ENCODE peak calls at places on chromosomes 1 and 21, in nine cellular contexts. I, V, P, A, Q, G, Y, S and M are unnamed samples.

GRCh38 chr1:225746361-225747179 is 31.1 kb upstream of the SRP9 start:
- DNase-seq in Y (no peak), A (peak; percentile 65), S (peak; percentile 75), G (peak; percentile 83), P (peak; percentile 52), I (peak; percentile 94), Q (no peak), V (peak; percentile 77), M (peak; percentile 82)

GRCh38 chr1:23793018-23793781 is 2.3 kb downstream of the LYPLA2 start:
- DNase-seq in G (no peak), Y (no peak), P (peak; percentile 73), V (peak; percentile 68), S (peak; percentile 89), Q (peak; percentile 60), A (no peak), I (peak; percentile 68), M (no peak)

GRCh38 chr1:87052986-87053385 is 138.6 kb downstream of the HS2ST1 start:
- DNase-seq in Y (no peak), A (no peak), P (no peak), Q (no peak), S (no peak), G (no peak), V (no peak), I (no peak), M (no peak)

GRCh38 chr1:27862004-27862403 is 10.3 kb upstream of the THEMIS2 start:
- DNase-seq in I (no peak), V (peak; percentile 33), Y (no peak), A (no peak), Q (no peak), P (no peak), S (no peak), G (no peak), M (no peak)

GRCh38 chr1:48523541-48523940 is 51.5 kb upstream of the SPATA6 start:
- DNase-seq in P (no peak), V (no peak), I (no peak), A (no peak), Q (no peak), S (no peak), G (no peak), Y (no peak), M (no peak)

GRCh38 chr1:32761253-32761877 is 55.8 kb downstream of the YARS1 start:
- DNase-seq in A (peak; percentile 33), Q (peak; percentile 81), V (peak; percentile 81), G (peak; percentile 85), P (no peak), I (peak; percentile 89), S (peak; percentile 90), Y (no peak), M (no peak)

GRCh38 chr1:221708987-221709386 is 32.9 kb downstream of the DUSP10 start:
- DNase-seq in V (no peak), S (no peak), G (peak; percentile 14), P (peak; percentile 37), I (peak; percentile 85), Q (peak; percentile 61), A (no peak), Y (no peak), M (no peak)

GRCh38 chr1:182357913-182358312 is 33.7 kb downstream of the GLUL start:
- DNase-seq in A (no peak), S (no peak), I (no peak), V (no peak), G (no peak), P (no peak), Q (no peak), Y (peak; percentile 18), M (no peak)

DNA sequence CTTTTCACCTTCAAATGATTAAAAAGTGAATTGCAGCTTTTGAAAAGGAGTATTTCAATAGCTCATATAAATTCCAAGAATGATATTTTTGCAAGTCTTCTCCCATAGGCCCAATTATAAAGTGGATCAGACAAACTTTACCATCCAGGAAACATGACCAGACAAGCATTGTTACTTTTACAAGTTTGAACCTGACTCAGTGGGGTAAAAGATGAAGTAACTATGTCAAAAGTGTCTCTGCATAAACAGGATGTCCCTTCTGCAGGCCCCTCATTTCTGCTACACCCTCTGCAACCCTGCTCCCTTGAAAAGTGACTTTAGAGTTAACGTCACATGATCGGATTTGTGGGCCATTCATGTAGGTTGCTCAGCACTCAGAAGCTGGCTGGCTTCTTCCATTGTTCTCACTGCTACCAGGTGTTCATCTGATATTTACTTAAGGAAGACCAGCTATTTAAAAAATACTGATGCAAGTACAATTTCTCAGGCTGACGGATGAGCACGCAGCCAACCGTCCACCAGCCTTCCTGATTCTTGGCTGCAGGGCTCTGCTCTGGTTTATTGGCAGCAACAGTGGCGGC is 32.3 kb downstream of the URB1 start:
- DNase-seq in I (no peak), A (no peak), G (no peak), Y (peak; percentile 45), P (no peak), V (no peak), S (no peak), Q (no peak), M (no peak)
- TF ChIP-seq CTCF in I (no peak), A (no peak), G (no peak), Y (no peak), P (no peak), V (no peak), S (no peak), Q (no peak), M (no peak)

GRCh38 chr21:31987696-31988095 is 114.9 kb downstream of the HUNK start:
- DNase-seq in G (peak; percentile 20), P (no peak), Q (no peak), S (no peak), I (no peak), A (no peak), Y (peak; percentile 85), V (no peak), M (no peak)

GRCh38 chr21:31985398-31985797 is 112.6 kb downstream of the HUNK start:
- DNase-seq in I (no peak), P (no peak), V (no peak), Y (no peak), Q (no peak), S (no peak), G (no peak), A (no peak), M (no peak)

GRCh38 chr21:31991356-31992331 is 118.8 kb downstream of the HUNK start:
- DNase-seq in Y (no peak), A (no peak), P (no peak), G (peak; percentile 78), I (no peak), S (no peak), V (no peak), Q (no peak), M (no peak)

GRCh38 chr21:31986035-31986856 is 113.4 kb downstream of the HUNK start:
- DNase-seq in V (no peak), Q (no peak), G (no peak), A (no peak), Y (no peak), P (no peak), I (no peak), S (no peak), M (no peak)

DNA sequence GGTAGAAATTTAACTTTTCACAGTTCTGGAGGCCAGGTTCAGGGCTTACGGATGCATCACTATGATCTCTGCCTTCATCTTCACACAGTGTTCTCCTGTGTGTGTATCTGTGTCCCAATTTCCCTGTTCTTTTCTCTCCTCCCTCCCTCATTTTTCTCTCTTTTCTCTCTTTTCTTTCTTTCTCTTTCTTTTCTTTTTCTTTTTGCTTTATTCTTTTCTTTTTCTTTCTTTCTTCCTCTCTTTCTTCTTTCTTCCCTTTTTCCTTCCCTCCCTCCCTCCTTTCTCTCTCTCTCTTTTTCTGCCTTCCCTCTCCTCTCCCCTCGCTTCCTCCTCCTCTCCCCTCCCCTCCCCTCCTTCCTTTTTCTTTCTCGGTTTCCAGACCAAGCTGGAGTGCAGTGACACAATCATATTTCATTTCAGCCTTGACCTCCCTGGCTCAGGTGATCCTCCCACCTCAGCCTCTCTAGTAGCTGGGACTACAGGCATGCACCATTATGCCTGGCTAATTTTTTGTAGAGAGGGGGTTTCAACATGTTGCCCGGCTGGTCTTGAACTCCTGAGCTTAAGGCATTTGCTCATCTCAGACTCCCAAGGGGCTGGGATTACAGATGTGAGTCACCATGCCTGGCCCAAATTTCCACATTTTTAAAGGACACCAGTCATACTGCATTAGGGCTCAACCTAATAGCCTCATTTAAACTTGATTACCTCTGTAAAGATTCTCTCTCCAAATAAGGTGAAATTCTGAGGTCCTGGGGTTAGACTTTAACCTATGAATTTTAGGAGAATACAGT is 115.9 kb downstream of the HUNK start:
- DNase-seq in Y (no peak), A (no peak), P (no peak), S (no peak), I (no peak), Q (no peak), V (no peak), G (no peak), M (no peak)
- TF ChIP-seq CTCF in Y (no peak), A (no peak), P (no peak), S (no peak), I (no peak), Q (no peak), V (no peak), G (no peak), M (no peak)

GRCh38 chr1:54459714-54460113 is 53.5 kb upstream of the SSBP3 start:
- DNase-seq in Y (peak; percentile 67), Q (peak; percentile 40), P (no peak), I (no peak), S (no peak), G (no peak), A (no peak), V (peak; percentile 39), M (peak; percentile 54)

GRCh38 chr1:54461731-54462596 is 55.8 kb upstream of the SSBP3 start:
- DNase-seq in S (no peak), Q (no peak), Y (peak; percentile 74), A (no peak), V (peak; percentile 33), P (no peak), G (no peak), I (no peak), M (peak; percentile 62)

GRCh38 chr1:54459140-54459539 is 52.9 kb upstream of the SSBP3 start:
- DNase-seq in S (no peak), G (no peak), Y (peak; percentile 28), I (no peak), Q (no peak), A (no peak), V (no peak), P (no peak), M (no peak)

GRCh38 chr1:54460346-54460745 is 54.2 kb upstream of the SSBP3 start:
- DNase-seq in S (no peak), Q (peak; percentile 53), I (no peak), P (no peak), V (peak; percentile 22), G (no peak), A (no peak), Y (peak; percentile 63), M (peak; percentile 45)

GRCh38 chr1:54460861-54461382 is 54.7 kb upstream of the SSBP3 start:
- DNase-seq in S (no peak), Q (no peak), P (no peak), V (peak; percentile 5), A (no peak), I (no peak), Y (peak; percentile 38), G (no peak), M (no peak)
- TF ChIP-seq CTCF in S (no peak), Q (no peak), P (no peak), V (no peak), A (no peak), I (no peak), Y (no peak), G (no peak), M (no peak)

DNA sequence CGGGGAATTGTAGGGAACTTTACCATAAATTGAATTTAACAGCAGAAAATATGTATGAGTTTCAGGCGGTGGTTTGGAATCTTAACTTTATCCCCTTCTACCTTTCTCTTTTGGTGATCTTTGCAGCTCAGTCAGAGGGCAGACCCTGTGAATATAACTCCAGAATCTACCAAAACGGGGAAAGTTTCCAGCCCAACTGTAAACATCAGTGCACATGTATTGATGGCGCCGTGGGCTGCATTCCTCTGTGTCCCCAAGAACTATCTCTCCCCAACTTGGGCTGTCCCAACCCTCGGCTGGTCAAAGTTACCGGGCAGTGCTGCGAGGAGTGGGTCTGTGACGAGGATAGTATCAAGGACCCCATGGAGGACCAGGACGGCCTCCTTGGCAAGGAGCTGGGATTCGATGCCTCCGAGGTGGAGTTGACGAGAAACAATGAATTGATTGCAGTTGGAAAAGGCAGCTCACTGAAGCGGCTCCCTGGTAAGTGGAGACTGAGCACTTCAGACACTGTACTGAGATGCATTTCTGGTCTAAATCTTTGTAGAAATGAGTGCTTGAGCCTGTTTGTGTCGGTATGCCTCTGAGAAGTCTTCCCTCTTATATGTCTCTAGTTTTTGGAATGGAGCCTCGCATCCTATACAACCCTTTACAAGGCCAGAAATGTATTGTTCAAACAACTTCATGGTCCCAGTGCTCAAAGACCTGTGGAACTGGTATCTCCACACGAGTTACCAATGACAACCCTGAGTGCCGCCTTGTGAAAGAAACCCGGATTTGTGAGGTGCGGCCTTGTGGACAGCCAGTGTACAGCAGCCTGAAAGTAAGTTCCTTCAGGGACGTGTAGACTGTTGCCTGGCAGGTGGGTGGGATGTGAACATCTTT is 1.5 kb downstream of the CCN1 start:
- DNase-seq in Q (no peak), V (no peak), A (no peak), G (peak; percentile 73), Y (no peak), P (no peak), I (peak; percentile 79), S (no peak), M (no peak)
- TF ChIP-seq CTCF in Q (no peak), V (no peak), A (peak; percentile 35), G (peak; percentile 41), Y (peak; percentile 43), P (peak; percentile 8), I (peak; percentile 42), S (peak; percentile 9), M (peak; percentile 36)